ENCODE peak calls at places on chromosomes 5 and 9, in eight cellular contexts. J is PC-3, X is brain microvascular endothelial cell, Q is omental fat pad, D is A172, L is dermis blood vessel endothelial cell, N is NCI-H774, G is type B pancreatic cell. U is an unnamed sample.

GRCh38 chr9:12702160-12702758 is 9.1 kb downstream of the TYRP1 start:
- DNase-seq in G (no peak), L (peak), X (peak), N (no peak), D (peak), Q (no peak), J (peak), U (peak)

GRCh38 chr5:142803428-142804111 is 33.4 kb downstream of the ARHGAP26 start:
- DNase-seq in D (no peak), X (peak), Q (no peak), N (no peak), J (no peak), G (no peak), L (peak), U (peak)

GRCh38 chr5:43315697-43316096 is 2.5 kb upstream of the HMGCS1 start:
- DNase-seq in N (no peak), X (no peak), L (no peak), G (no peak), D (no peak), Q (no peak), J (no peak), U (no peak)

GRCh38 chr9:70438341-70438924 is 24.0 kb upstream of the KLF9 start:
- DNase-seq in X (peak), Q (no peak), J (peak), D (peak), L (peak), G (no peak), N (no peak), U (peak)

GRCh38 chr5:77563475-77563874 is 71.4 kb upstream of the WDR41 start:
- DNase-seq in X (no peak), J (no peak), L (no peak), Q (no peak), N (peak), D (no peak), G (no peak), U (peak)

GRCh38 chr5:140360101-140360500 is at the start of gene SLC4A9:
- DNase-seq in X (no peak), J (no peak), G (no peak), Q (no peak), L (no peak), N (no peak), D (no peak), U (no peak)

GRCh38 chr5:163677092-163677491 is 171.7 kb downstream of the MAT2B start:
- DNase-seq in J (no peak), Q (no peak), G (no peak), N (no peak), D (no peak), L (no peak), X (no peak), U (no peak)

GRCh38 chr5:141618030-141618803 is 583 bp downstream of the DIAPH1 start:
- DNase-seq in J (peak), G (no peak), L (peak), D (peak), N (peak), Q (no peak), X (no peak), U (peak)

GRCh38 chr5:34042302-34042701 is 711 bp downstream of the C1QTNF3 start:
- DNase-seq in D (no peak), N (no peak), G (no peak), L (peak), Q (no peak), X (no peak), J (no peak), U (no peak)

GRCh38 chr9:74644015-74644414 is 146.9 kb downstream of the RORB start:
- DNase-seq in N (no peak), G (no peak), D (no peak), L (no peak), Q (no peak), J (no peak), X (no peak), U (no peak)

GRCh38 chr9:71683598-71684235 is 84.6 kb downstream of the CEMIP2 start:
- DNase-seq in J (peak), Q (peak), D (peak), G (no peak), N (no peak), X (peak), L (peak), U (peak)

GRCh38 chr9:69579032-69579748 is 93.0 kb downstream of the APBA1 start:
- DNase-seq in D (no peak), N (no peak), G (no peak), X (no peak), J (no peak), Q (no peak), L (no peak), U (no peak)

GRCh38 chr5:67257500-67257899 is 60.9 kb upstream of the CD180 start:
- DNase-seq in J (peak), L (no peak), G (no peak), X (no peak), D (no peak), Q (no peak), N (no peak), U (no peak)

GRCh38 chr9:88567870-88568269 is 32.9 kb downstream of the NXNL2 start:
- DNase-seq in L (no peak), G (no peak), D (no peak), J (no peak), Q (no peak), X (no peak), N (no peak), U (no peak)

GRCh38 chr5:175840050-175840841 is 31.1 kb upstream of the CPLX2 start:
- DNase-seq in J (peak), N (no peak), L (peak), G (no peak), X (peak), Q (no peak), D (no peak), U (peak)

GRCh38 chr5:179243333-179243732 is 101.9 kb downstream of the ADAMTS2 start:
- DNase-seq in Q (no peak), G (peak), L (no peak), N (no peak), D (peak), X (peak), J (no peak), U (peak)

GRCh38 chr5:110840347-110840960 is 101.6 kb downstream of the SLC25A46 start:
- DNase-seq in X (no peak), G (no peak), Q (no peak), D (no peak), J (no peak), N (no peak), L (no peak), U (no peak)

GRCh38 chr5:111618644-111619271 is 106.4 kb upstream of the STARD4 start:
- DNase-seq in J (peak), X (no peak), L (no peak), Q (no peak), G (no peak), D (no peak), N (no peak), U (no peak)

GRCh38 chr5:14591548-14591947 is 10.0 kb downstream of the OTULINL start:
- DNase-seq in J (peak), L (no peak), X (no peak), D (no peak), Q (no peak), G (no peak), N (no peak), U (no peak)

GRCh38 chr9:21030389-21031035 is 928 bp downstream of the HACD4 start:
- DNase-seq in J (peak), G (no peak), X (peak), Q (no peak), N (no peak), L (peak), D (no peak), U (peak)

GRCh38 chr5:129358069-129358468 is 102.0 kb upstream of the ADAMTS19 start:
- DNase-seq in L (no peak), Q (no peak), J (no peak), D (no peak), N (no peak), G (no peak), X (no peak), U (no peak)

GRCh38 chr9:74824654-74825053 is 63.1 kb downstream of the TRPM6 start:
- DNase-seq in J (peak), N (no peak), Q (no peak), D (peak), L (peak), X (peak), G (no peak), U (peak)

GRCh38 chr5:332843-333242 is 11.3 kb downstream of the AHRR start:
- DNase-seq in G (no peak), N (no peak), L (no peak), J (no peak), Q (no peak), D (no peak), X (no peak), U (no peak)

GRCh38 chr5:54905942-54906537 is 79.4 kb downstream of the ESM1 start:
- DNase-seq in L (peak), N (peak), D (peak), G (no peak), Q (peak), J (peak), X (peak), U (peak)

GRCh38 chr5:25550793-25551192 is 906.0 kb upstream of the CDH10 start:
- DNase-seq in N (no peak), X (no peak), G (no peak), Q (no peak), L (no peak), D (no peak), J (no peak), U (no peak)

GRCh38 chr9:106752581-106752980 is 110.4 kb upstream of the ZNF462 start:
- DNase-seq in D (peak), L (no peak), N (no peak), Q (no peak), G (no peak), J (no peak), X (peak), U (no peak)

GRCh38 chr5:96155156-96155555 is 193.5 kb upstream of the ELL2 start:
- DNase-seq in J (no peak), L (no peak), X (no peak), N (no peak), D (no peak), Q (no peak), G (no peak), U (no peak)

GRCh38 chr5:87300744-87301143 is 33.1 kb downstream of the RASA1 start:
- DNase-seq in L (peak), N (no peak), J (peak), D (peak), G (no peak), Q (no peak), X (peak), U (peak)

GRCh38 chr5:173240091-173241050 is 5.4 kb upstream of the NKX2-5 start:
- DNase-seq in L (no peak), N (no peak), J (no peak), Q (no peak), X (no peak), D (no peak), G (no peak), U (no peak)